ENCODE peak calls at places on chromosomes 3 and 15, in four cellular contexts. W is A549, U is HCT116, S is stomach. Z is an unnamed sample. For H3K4me1, the result is how much of the 10 kb centered on the place peaks cover.

GRCh38 chr3:184361932-184362667 is 590 bp downstream of the POLR2H start:
- DNase-seq in W (peak), U (peak), S (peak), Z (peak)

GRCh38 chr3:12985148-12985547 is 88.1 kb downstream of the IQSEC1 start:
- DNase-seq in S (no peak), U (no peak), W (no peak), Z (no peak)

GRCh38 chr15:53837263-53837662 is 77.8 kb upstream of the WDR72 start:
- DNase-seq in W (no peak), U (no peak), S (peak), Z (no peak)

GRCh38 chr3:38541800-38542199 is 45.7 kb downstream of the EXOG start:
- DNase-seq in W (no peak), S (no peak), U (no peak), Z (no peak)

GRCh38 chr3:126923423-126923822 is 59.5 kb upstream of the PLXNA1 start:
- DNase-seq in W (no peak), U (no peak), S (no peak), Z (no peak)

GRCh38 chr3:41350441-41350840 is 151.1 kb downstream of the CTNNB1 start:
- DNase-seq in S (no peak), U (no peak), W (no peak), Z (no peak)

GRCh38 chr15:93617443-93617842 is 528.4 kb upstream of the RGMA start:
- DNase-seq in W (no peak), U (no peak), S (no peak), Z (no peak)

GRCh38 chr15:36734366-36734765 is 154.9 kb downstream of the CDIN1 start:
- DNase-seq in W (no peak), U (no peak), S (no peak), Z (no peak)

GRCh38 chr15:29818141-29818540 is 4.1 kb downstream of the TJP1 start:
- DNase-seq in U (no peak), S (no peak), W (no peak), Z (no peak)

GRCh38 chr15:33309602-33310276 is 1.0 kb upstream of the RYR3 start:
- DNase-seq in W (no peak), U (no peak), S (no peak), Z (no peak)

GRCh38 chr15:97652700-97653167 is 307.8 kb upstream of the ARRDC4 start:
- DNase-seq in S (no peak), W (no peak), U (no peak), Z (peak)

GRCh38 chr3:79874646-79875045 is 106.8 kb upstream of the ROBO1 start:
- DNase-seq in S (no peak), U (no peak), W (no peak), Z (no peak)

GRCh38 chr3:54861248-54862067 is 66.4 kb downstream of the LRTM1 start:
- DNase-seq in U (no peak), W (no peak), S (no peak), Z (peak)

GRCh38 chr15:88635343-88635742 is 3.5 kb upstream of the ISG20 start:
- DNase-seq in W (no peak), U (no peak), S (no peak), Z (no peak)

GRCh38 chr3:122956685-122957455 is 70.7 kb downstream of the SEMA5B start:
- DNase-seq in W (no peak), S (no peak), U (no peak), Z (no peak)

GRCh38 chr3:105997800-105998526 is 129.2 kb upstream of the CBLB start:
- DNase-seq in S (no peak), W (no peak), U (peak), Z (no peak)

GRCh38 chr15:78084359-78084750 is 6.8 kb upstream of the TBC1D2B start:
- DNase-seq in W (no peak), U (no peak), S (no peak), Z (no peak)

GRCh38 chr3:45320986-45321385 is 67.4 kb upstream of the LARS2 start:
- DNase-seq in S (no peak), W (no peak), U (no peak), Z (no peak)

GRCh38 chr3:13273604-13274105 is 146.5 kb downstream of the NUP210 start:
- DNase-seq in W (no peak), S (no peak), U (no peak), Z (no peak)

GRCh38 chr3:100915706-100916105 is 77.5 kb downstream of the ABI3BP start:
- DNase-seq in W (no peak), S (no peak), U (no peak), Z (no peak)

GRCh38 chr3:10011644-10012043 is 14.6 kb upstream of the FANCD2 start:
- DNase-seq in U (no peak), S (no peak), W (no peak), Z (no peak)

GRCh38 chr3:16784958-16785357 is 99.8 kb upstream of the PLCL2 start:
- DNase-seq in W (no peak), U (no peak), S (no peak), Z (no peak)

GRCh38 chr3:105145516-105145915 is 221.2 kb upstream of the ALCAM start:
- DNase-seq in U (no peak), W (no peak), S (no peak), Z (no peak)

GRCh38 chr3:42159706-42160472 is 68.7 kb downstream of the TRAK1 start:
- DNase-seq in U (peak), S (peak), W (peak), Z (peak)

GRCh38 chr15:101022876-101023275 is 103.7 kb downstream of the LRRK1 start:
- DNase-seq in W (no peak), S (peak), U (no peak), Z (no peak)

GRCh38 chr15:57183041-57183440 is 193.3 kb upstream of the CGNL1 start:
- DNase-seq in U (no peak), S (no peak), W (no peak), Z (no peak)

GRCh38 chr3:111072016-111072891 is 638 bp downstream of the NECTIN3 start:
- DNase-seq in W (peak), U (no peak), S (peak), Z (peak)

GRCh38 chr3:115626006-115626409 is 2.7 kb downstream of the GAP43 start:
- DNase-seq in U (no peak), S (no peak), W (no peak), Z (no peak)

GRCh38 chr3:2540115-2540514 is 441.4 kb downstream of the CNTN4 start:
- DNase-seq in S (no peak), U (no peak), W (no peak), Z (no peak)

GRCh38 chr3:100114413-100115030 is at the start of gene FILIP1L:
- DNase-seq in W (no peak), U (no peak), S (no peak), Z (peak)

GRCh38 chr3:176521531-176522175 is 675.6 kb downstream of the TBL1XR1 start:
- DNase-seq in W (no peak), S (no peak), U (no peak), Z (no peak)

GRCh38 chr15:98321916-98322315 is 326.4 kb upstream of the IGF1R start:
- DNase-seq in W (no peak), U (no peak), S (no peak), Z (no peak)

GRCh38 chr3:51275096-51275805 is 109.8 kb upstream of the MANF start:
- DNase-seq in U (no peak), W (no peak), S (no peak), Z (no peak)

GRCh38 chr3:12040902-12041301 is 36.7 kb downstream of the SYN2 start:
- DNase-seq in S (no peak), W (no peak), U (no peak), Z (no peak)

GRCh38 chr3:99407257-99407656 is 231.1 kb upstream of the COL8A1 start:
- DNase-seq in W (no peak), U (no peak), S (no peak), Z (no peak)

GRCh38 chr3:149004622-149005021 is 13.3 kb downstream of the GYG1 start:
- DNase-seq in W (no peak), S (no peak), U (no peak), Z (no peak)

GRCh38 chr3:125634346-125634964 is 39.2 kb upstream of the OSBPL11 start:
- DNase-seq in W (no peak), S (no peak), U (no peak), Z (no peak)

GRCh38 chr15:63506537-63507035 is 2.2 kb downstream of the USP3 start:
- DNase-seq in S (no peak), W (no peak), U (no peak), Z (no peak)

GRCh38 chr3:54733079-54733478 is 194.8 kb downstream of the LRTM1 start:
- DNase-seq in U (no peak), W (no peak), S (no peak), Z (no peak)

GRCh38 chr3:66463054-66463631 is 37.7 kb downstream of the LRIG1 start:
- DNase-seq in W (no peak), S (no peak), U (no peak), Z (no peak)
- H3K4me1 ChIP-seq in W (under half), S (half or more), U (under half), Z (half or more)

DNA sequence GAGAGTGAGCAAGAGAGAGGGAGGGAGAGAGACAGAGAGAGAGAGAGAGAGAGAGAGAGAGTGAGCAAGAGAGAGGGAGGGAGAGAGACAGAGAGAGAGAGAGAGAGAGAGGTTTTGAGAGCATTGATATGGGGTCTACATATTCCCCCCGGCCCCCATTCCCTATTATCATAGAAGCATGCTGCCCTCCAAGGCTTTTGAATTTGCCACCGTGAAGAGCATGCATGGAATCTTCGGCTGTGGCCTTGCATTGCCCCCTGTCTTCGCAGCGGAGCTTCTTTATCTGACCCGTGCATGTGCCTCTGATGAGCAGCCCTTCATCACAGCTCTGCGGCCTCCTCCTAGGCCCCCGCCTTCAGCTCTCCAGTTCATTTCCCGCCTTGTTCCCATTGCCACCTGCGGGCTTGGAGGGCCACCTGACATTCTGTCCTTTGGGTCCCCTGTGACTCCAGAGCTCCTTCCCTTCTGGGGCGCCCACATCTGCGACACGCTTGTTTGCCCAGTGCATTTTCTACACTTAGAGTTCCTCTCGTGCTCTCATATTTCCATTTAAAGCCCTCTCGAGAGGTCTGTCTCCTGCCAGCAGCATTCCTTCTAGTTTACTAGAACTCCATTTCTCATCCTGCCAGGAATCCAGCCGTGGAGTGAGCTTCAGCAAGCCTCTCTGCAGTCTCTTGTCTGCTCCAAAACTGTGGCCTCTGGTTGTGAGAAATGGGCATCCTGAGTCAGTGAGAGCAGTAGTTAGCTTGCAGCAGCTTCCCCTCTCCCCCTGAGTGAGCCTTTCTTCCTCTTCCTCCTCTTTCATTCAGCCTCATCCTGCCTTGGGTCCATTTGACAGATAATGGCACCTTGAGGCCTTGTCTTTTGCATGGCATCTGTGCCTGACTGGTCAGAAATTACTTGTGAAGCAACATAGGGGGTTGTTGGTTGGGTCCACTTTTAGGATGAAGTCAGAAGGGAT is 25.3 kb downstream of the LPP start:
- DNase-seq in U (no peak), S (no peak), W (no peak), Z (peak)
- H3K4me1 ChIP-seq in U (under half), S (half or more), W (under half), Z (half or more)

DNA sequence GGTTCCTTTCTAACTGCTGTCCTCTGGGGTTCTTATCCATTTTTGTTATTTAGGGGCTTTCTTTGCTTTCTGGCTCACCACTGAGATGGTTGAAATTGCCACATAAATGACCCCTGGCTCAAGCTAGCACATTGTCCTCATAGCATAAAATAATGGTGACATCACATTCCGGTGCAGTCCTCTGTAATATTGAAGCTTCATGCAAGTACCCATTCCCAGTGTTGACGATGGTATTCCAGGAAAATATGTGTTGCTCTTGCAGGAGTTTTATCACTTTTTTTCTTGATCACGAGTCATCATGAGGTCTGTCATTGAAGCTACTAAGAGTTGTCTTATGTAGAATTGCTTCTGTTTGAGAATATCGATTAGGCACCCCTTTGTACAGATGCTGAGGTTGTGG is 56.1 kb downstream of the CRTC3 start:
- DNase-seq in U (no peak), S (no peak), W (no peak), Z (no peak)
- H3K4me1 ChIP-seq in U (under half), S (under half), W (under half), Z (half or more)

DNA sequence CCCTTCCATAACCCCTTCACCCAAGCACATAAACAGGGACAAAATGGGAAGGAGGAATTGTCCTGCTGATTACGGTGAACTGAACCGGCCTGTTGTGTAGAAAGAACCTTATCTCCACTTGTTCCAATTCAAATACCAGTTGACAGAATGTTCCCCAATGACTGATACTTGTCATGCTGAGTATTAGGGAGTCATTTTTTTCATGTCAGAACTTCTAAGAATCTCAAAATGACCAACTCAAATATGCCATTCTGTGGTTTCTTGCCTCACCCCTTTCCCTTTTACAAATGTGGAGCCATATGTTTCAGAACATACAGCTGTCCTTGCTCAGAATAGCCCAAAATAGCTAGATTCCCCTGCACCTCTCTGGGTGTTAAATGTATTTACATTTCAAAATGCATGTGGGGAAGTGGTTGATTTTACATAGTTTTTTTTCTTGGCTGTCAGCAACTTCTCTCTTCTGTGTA is 405.9 kb upstream of the TBL1XR1 start:
- DNase-seq in U (no peak), W (no peak), S (no peak), Z (no peak)
- H3K4me1 ChIP-seq in U (under half), W (under half), S (under half), Z (under half)

Z was measured in left ventricle myocardium inferior.